ENCODE peak calls at places on chromosomes 4 and X, in eight cellular contexts. X is sigmoid colon, Z is suprapubic skin, V is stomach, K is GM12891, Q is HCT116, T is HepG2, E is prostate gland. Y is an unnamed sample.

GRCh38 chr4:145530662-145531061 is 49.0 kb downstream of the SMAD1 start:
- DNase-seq in X (no peak), Z (no peak), V (no peak), K (no peak), Q (no peak), T (no peak), E (no peak), Y (no peak)

GRCh38 chr4:176437756-176438155 is 118.0 kb downstream of the SPCS3 start:
- DNase-seq in X (no peak), Z (no peak), V (no peak), K (no peak), Q (no peak), T (no peak), E (no peak), Y (no peak)

GRCh38 chrX:37380920-37381319 is 31.8 kb downstream of the PRRG1 start:
- DNase-seq in X (no peak), Z (no peak), V (no peak), K (no peak), Q (peak), T (peak), E (peak), Y (no peak)

GRCh38 chr4:185902654-185903053 is 90.7 kb upstream of the SORBS2 start:
- DNase-seq in X (no peak), Z (no peak), V (no peak), K (no peak), Q (no peak), T (no peak), E (no peak), Y (no peak)

GRCh38 chr4:8478801-8479744 is 38.5 kb downstream of the TRMT44 start:
- DNase-seq in X (no peak), Z (no peak), V (no peak), K (no peak), Q (no peak), T (no peak), E (no peak), Y (no peak)

GRCh38 chr4:17111959-17112659 is 213.7 kb upstream of the LDB2 start:
- DNase-seq in X (no peak), Z (no peak), V (no peak), K (peak), Q (no peak), T (peak), E (no peak), Y (no peak)

GRCh38 chrX:17706676-17707075 is 30.6 kb upstream of the SCML1 start:
- DNase-seq in X (no peak), Z (no peak), V (no peak), K (no peak), Q (no peak), T (peak), E (no peak), Y (no peak)

GRCh38 chr4:109072595-109072994 is 229.9 kb downstream of the COL25A1 start:
- DNase-seq in X (no peak), Z (no peak), V (no peak), K (no peak), Q (no peak), T (no peak), E (no peak), Y (no peak)

GRCh38 chrX:116232833-116233232 is 62.3 kb downstream of the AGTR2 start:
- DNase-seq in X (no peak), Z (no peak), V (no peak), K (no peak), Q (no peak), T (no peak), E (no peak), Y (no peak)

GRCh38 chrX:129748265-129748664 is 9.5 kb downstream of the XPNPEP2 start:
- DNase-seq in X (peak), Z (no peak), V (no peak), K (no peak), Q (no peak), T (no peak), E (no peak), Y (no peak)

GRCh38 chr4:98794565-98795205 is 134.2 kb downstream of the EIF4E start:
- DNase-seq in X (no peak), Z (no peak), V (no peak), K (no peak), Q (no peak), T (no peak), E (no peak), Y (no peak)

GRCh38 chr4:40516651-40517050 is 113.0 kb downstream of the RBM47 start:
- DNase-seq in X (no peak), Z (no peak), V (peak), K (no peak), Q (no peak), T (no peak), E (no peak), Y (no peak)

GRCh38 chr4:33566649-33567048 is 2677.7 kb downstream of the ARAP2 start:
- DNase-seq in X (no peak), Z (no peak), V (no peak), K (no peak), Q (no peak), T (no peak), E (no peak), Y (no peak)

GRCh38 chr4:2135083-2135482 is 76.0 kb downstream of the NAT8L start:
- DNase-seq in X (no peak), Z (no peak), V (no peak), K (no peak), Q (no peak), T (no peak), E (no peak), Y (no peak)

GRCh38 chr4:182904271-182904761 is 12.9 kb downstream of the DCTD start:
- DNase-seq in X (no peak), Z (no peak), V (no peak), K (no peak), Q (no peak), T (no peak), E (no peak), Y (no peak)

GRCh38 chr4:113052379-113052951 is 3.0 kb downstream of the ANK2 start:
- DNase-seq in X (no peak), Z (no peak), V (no peak), K (no peak), Q (no peak), T (no peak), E (no peak), Y (no peak)

GRCh38 chr4:138655970-138656369 is 359.6 kb upstream of the NOCT start:
- DNase-seq in X (no peak), Z (no peak), V (no peak), K (no peak), Q (no peak), T (no peak), E (no peak), Y (no peak)

GRCh38 chrX:140661657-140662056 is 47.9 kb upstream of the LINC00632 start:
- DNase-seq in X (no peak), Z (no peak), V (no peak), K (no peak), Q (no peak), T (no peak), E (no peak), Y (no peak)

GRCh38 chr4:177118596-177118995 is 191.1 kb upstream of the NEIL3 start:
- DNase-seq in X (peak), Z (no peak), V (no peak), K (no peak), Q (no peak), T (no peak), E (no peak), Y (no peak)

GRCh38 chr4:85209161-85209560 is 242.7 kb upstream of the WDFY3 start:
- DNase-seq in X (no peak), Z (no peak), V (no peak), K (no peak), Q (peak), T (no peak), E (no peak), Y (no peak)

GRCh38 chrX:120309873-120310730 is 1.2 kb downstream of the TMEM255A start:
- DNase-seq in X (no peak), Z (no peak), V (no peak), K (no peak), Q (no peak), T (no peak), E (no peak), Y (peak)

GRCh38 chr4:4430492-4431195 is 43.7 kb downstream of the NSG1 start:
- DNase-seq in X (no peak), Z (no peak), V (no peak), K (peak), Q (peak), T (peak), E (peak), Y (no peak)

GRCh38 chr4:22661443-22661842 is 31.3 kb upstream of the GBA3 start:
- DNase-seq in X (no peak), Z (no peak), V (no peak), K (no peak), Q (no peak), T (no peak), E (no peak), Y (no peak)

GRCh38 chr4:54318904-54319303 is 89.8 kb downstream of the PDGFRA start:
- DNase-seq in X (no peak), Z (no peak), V (no peak), K (peak), Q (peak), T (peak), E (no peak), Y (no peak)

GRCh38 chrX:135484636-135485289 is 35.7 kb upstream of the INTS6L start:
- DNase-seq in X (no peak), Z (no peak), V (no peak), K (no peak), Q (peak), T (peak), E (no peak), Y (no peak)

GRCh38 chrX:73127700-73128241 is 48.5 kb upstream of the PABPC1L2A start:
- DNase-seq in X (no peak), Z (no peak), V (no peak), K (no peak), Q (no peak), T (no peak), E (no peak), Y (no peak)

GRCh38 chr4:40576651-40577480 is 52.8 kb downstream of the RBM47 start:
- DNase-seq in X (peak), Z (peak), V (peak), K (no peak), Q (peak), T (peak), E (peak), Y (no peak)

GRCh38 chr4:182174979-182175378 is 68.2 kb upstream of the TENM3 start:
- DNase-seq in X (no peak), Z (no peak), V (no peak), K (no peak), Q (no peak), T (no peak), E (no peak), Y (no peak)

GRCh38 chrX:12548746-12549145 is 242.5 kb upstream of the PRPS2 start:
- DNase-seq in X (no peak), Z (no peak), V (no peak), K (no peak), Q (no peak), T (no peak), E (no peak), Y (no peak)

DNA sequence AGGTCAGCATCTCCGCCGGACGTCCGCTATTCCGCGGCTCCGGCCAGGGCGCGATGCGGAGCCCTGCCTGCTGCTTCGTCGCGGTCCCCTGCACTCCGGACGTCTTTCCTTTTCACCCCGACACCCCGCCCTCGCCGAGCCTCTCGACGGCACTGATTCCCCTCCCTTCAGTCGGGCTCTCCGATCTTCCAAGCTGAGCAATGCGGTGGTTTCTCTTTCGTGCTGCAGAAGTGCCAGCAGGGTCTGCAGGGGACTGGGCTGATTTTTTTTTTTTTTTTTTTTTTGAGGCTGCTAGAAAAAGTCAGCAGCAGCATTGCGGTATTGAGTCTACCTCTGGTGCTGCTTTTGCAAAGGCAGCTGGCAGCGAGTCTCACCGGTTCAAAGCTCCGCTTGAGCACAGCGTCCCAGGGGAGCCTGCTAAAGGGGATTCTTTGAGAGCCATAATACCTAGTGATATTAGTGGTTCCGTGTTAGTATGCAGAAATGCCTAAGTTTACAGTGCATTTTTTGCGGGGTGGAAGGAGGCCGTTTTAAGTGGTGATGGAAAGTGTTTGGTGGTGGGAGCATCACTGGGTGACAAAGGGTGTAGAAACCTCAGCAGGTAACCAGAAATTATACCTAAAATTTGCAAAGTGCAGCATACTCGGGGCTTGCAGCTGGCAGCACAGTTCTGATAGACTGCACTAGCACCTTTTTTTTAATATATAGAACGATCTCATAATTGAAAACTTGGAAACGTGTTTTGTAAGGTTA is 969 bp downstream of the STIM2 start:
- DNase-seq in X (peak), Z (peak), V (peak), K (no peak), Q (no peak), T (peak), E (peak), Y (peak)
- TF ChIP-seq POLR2AphosphoS5 in X (no peak), Z (no peak), V (no peak), K (no peak), Q (no peak), T (no peak), E (no peak), Y (no peak)

DNA sequence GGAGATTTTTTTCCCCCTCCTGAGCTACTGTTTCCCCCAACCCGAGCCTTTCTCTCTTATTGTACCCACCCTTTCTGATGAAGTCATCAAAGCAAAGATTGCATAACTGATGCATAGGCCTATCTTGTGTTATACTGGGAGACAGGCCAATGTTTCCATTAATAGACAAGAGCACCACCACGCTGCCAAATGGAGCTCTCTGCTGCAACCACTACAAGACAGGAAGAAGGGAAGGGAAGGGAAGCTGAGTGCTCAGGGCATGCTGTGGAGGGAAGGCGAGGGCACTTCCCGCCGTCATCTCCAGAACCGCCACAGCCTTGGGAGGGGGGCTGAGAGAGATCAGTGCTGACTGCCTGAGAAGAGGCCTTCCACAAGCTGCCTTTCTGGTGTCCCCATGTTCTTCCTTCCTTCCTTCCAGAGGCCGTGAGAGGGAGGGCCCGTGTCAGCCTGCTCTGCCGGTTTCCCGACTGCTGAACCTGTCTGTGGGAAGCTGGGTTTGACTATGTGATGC is 75.0 kb downstream of the MGST2 start:
- DNase-seq in X (peak), Z (no peak), V (peak), K (no peak), Q (no peak), T (peak), E (peak), Y (no peak)
- TF ChIP-seq POLR2A in X (no peak), Z (no peak), V (no peak), K (no peak), Q (no peak), T (no peak), E (no peak), Y (no peak)

GRCh38 chr4:11367371-11367770 is 61.3 kb downstream of the HS3ST1 start:
- DNase-seq in X (peak), Z (no peak), V (peak), K (no peak), Q (no peak), T (no peak), E (peak), Y (no peak)
- TF ChIP-seq POLR2AphosphoS5 in X (peak), Z (no peak), V (no peak), K (no peak), Q (no peak), T (no peak), E (no peak), Y (no peak)

GRCh38 chr4:151766691-151767090 is 5.9 kb upstream of the GATB start:
- DNase-seq in X (no peak), Z (no peak), V (no peak), K (no peak), Q (peak), T (no peak), E (no peak), Y (no peak)

DNA sequence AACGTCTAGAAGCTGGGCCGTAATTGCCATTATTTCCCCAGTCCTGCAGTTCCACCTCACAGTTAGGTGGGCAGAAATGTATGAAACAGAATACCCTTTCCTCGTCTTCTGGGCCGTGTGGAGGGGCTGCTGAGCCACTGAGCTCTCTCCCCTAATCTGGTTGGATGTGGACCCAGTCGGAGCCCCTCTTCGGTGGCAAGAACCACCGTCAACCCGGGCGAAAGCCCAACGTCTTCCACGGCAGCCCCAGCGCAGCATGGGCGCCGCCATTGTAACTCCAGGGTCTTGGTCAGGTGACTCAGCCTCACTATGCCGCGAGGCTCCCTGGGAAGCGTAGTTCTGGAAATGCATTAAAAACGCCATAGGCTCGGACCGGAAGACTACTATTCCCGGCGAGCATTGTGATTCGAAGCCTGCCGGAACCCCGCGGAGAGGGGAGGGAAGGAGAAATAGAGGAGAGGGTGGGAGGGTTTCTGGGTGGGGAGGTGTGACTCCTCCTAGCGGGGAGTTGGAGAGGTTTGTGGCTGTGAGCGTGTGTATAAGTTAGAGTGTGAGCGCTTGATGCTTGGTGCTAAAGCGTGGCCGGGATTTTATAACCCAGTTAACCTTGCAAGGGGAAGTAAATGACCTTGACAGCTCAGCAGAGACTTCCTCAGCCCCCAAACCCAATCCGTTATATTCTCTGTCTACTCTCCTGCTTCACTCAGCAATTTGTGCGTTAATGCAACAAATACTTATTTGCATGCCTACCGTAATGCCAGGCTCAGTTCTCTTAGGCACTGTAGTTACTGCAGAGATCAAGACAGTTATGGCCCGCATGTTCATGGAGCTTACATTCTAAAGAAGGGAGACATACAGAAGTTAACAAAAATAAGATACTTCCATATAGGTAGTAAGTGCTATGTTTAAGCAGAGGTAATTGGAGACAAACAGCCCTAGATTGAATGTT is at the start of gene GATB:
- DNase-seq in X (peak), Z (peak), V (peak), K (peak), Q (peak), T (peak), E (peak), Y (peak)
- TF ChIP-seq POLR2A in X (peak), Z (peak), V (no peak), K (peak), Q (peak), T (peak), E (peak), Y (peak)

GRCh38 chr4:30903493-30903892 is 183.3 kb downstream of the PCDH7 start:
- DNase-seq in X (no peak), Z (no peak), V (no peak), K (no peak), Q (no peak), T (no peak), E (no peak), Y (no peak)
- TF ChIP-seq POLR2AphosphoS5 in X (no peak), Z (no peak), V (no peak), K (no peak), Q (no peak), T (no peak), E (no peak), Y (no peak)

GRCh38 chrX:154411322-154411980 is at the start of gene TAFAZZIN:
- DNase-seq in X (peak), Z (peak), V (peak), K (peak), Q (no peak), T (peak), E (peak), Y (peak)
- TF ChIP-seq POLR2A in X (peak), Z (peak), V (no peak), K (peak), Q (peak), T (peak), E (peak), Y (peak)

DNA sequence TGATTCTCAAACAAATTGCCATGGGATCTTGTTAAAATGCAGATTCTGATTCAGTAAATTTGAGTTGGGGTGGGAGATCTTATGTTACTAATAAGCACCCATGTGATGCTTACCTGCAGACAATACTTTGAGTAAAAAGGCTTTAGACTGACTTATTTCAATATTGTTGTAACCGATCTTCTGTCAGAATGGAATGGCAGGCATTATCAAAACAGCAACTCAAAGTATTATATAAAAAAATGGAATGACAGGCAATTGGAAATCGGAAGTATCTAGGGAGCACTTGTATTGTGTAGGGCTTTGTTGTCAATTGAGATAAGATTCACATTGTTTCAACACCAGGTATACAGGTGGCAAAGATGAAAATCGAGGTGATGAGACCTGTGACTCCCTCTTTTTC is 67.5 kb downstream of the C4orf33 start:
- DNase-seq in X (no peak), Z (no peak), V (no peak), K (no peak), Q (no peak), T (no peak), E (no peak), Y (no peak)
- TF ChIP-seq POLR2AphosphoS5 in X (no peak), Z (no peak), V (no peak), K (no peak), Q (no peak), T (no peak), E (no peak), Y (no peak)

DNA sequence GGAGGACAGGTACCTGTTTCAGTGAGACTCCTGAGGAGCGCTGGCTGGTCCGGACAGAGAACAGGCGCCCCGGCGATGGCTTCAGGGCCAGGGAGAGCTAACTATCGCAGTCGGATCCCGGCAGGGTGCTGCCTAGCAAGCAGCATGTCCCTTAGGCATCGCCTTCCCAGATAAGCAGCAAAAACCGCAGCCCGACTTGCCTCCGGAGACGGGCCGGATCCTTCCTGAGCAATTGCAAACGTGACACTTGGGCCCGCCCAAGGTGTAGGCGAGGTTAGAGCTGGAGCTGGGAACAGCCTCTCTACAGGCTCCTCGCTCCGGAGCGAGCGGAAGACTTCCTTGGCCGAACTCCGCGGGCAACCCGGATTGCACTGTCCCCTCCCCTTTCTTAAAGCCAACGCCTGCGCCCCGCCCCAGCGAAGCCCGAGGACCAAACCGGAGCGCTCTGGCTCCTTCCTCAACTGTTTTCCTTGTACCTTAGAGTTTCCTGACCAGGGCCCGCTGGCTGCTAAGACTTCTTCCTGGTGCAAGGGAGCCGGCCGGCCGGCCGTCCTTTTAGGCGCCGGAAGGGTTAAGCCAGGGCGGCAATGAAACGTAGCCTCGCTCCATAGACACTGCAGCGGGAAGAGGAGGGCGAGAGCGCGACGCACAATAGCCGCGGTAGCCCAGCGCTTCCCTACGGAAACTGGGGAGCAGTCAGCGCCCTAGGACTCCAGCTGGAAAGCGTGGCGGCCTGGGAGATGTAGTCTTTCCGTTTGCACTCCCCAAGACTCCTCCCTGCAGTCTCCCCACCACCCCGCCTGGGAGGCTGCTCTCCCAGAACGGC is at the start of gene OPHN1:
- DNase-seq in X (peak), Z (peak), V (peak), K (no peak), Q (peak), T (peak), E (peak), Y (no peak)
- TF ChIP-seq POLR2A in X (peak), Z (no peak), V (no peak), K (no peak), Q (no peak), T (peak), E (peak), Y (no peak)

Y was measured in GM12892.